ENCODE peak calls at places on chromosomes 11 and 22, in ten cellular contexts. Q is activated T-cell treated with anti-CD3 and anti-CD28 coated beads for 1 hour; T is CD4-positive, alpha-beta memory T cell; X is effector memory CD4-positive, alpha-beta T cell; V is NCI-H1694 treated with DMSO at 0.1 percent for 48 hours; R is activated T-helper 9 cell treated with anti-CD3 and anti-CD28 coated beads, Interleukin-2, amount 50 U/mL, for 16 hours; D is CD8-positive, alpha-beta T cell; I is NCI-H1092 treated with DMSO at 0.1 percent for 48 hours; L is amniotic stem cell; G is dermis blood vessel endothelial cell. C is an unnamed sample.

GRCh38 chr11:105641433-105641832 is 31.6 kb downstream of the GRIA4 start:
- DNase-seq in Q (no peak), T (no peak), X (no peak), V (no peak), R (no peak), D (no peak), I (no peak), L (no peak), G (no peak), C (no peak)

GRCh38 chr11:18013790-18014507 is 1.1 kb upstream of the SERGEF start:
- DNase-seq in Q (no peak), T (no peak), X (no peak), V (no peak), R (no peak), D (no peak), I (peak; percentile 62), L (no peak), G (no peak), C (no peak)

GRCh38 chr11:36452231-36452630 is 57.8 kb downstream of the TRAF6 start:
- DNase-seq in Q (no peak), T (no peak), X (no peak), V (no peak), R (no peak), D (no peak), I (no peak), L (no peak), G (no peak), C (no peak)

GRCh38 chr11:11856638-11857037 is 14.9 kb downstream of the USP47 start:
- DNase-seq in Q (no peak), T (peak; percentile 38), X (no peak), V (no peak), R (no peak), D (no peak), I (no peak), L (no peak), G (no peak), C (no peak)

GRCh38 chr22:31337178-31337577 is 9.0 kb downstream of the PATZ1 start:
- DNase-seq in Q (no peak), T (no peak), X (no peak), V (no peak), R (no peak), D (no peak), I (no peak), L (no peak), G (no peak), C (no peak)

GRCh38 chr11:97092823-97093222 is 703.0 kb downstream of the JRKL start:
- DNase-seq in Q (no peak), T (no peak), X (no peak), V (no peak), R (no peak), D (no peak), I (no peak), L (no peak), G (no peak), C (no peak)

GRCh38 chr11:119863811-119864601 is 135.0 kb upstream of the NECTIN1 start:
- DNase-seq in Q (no peak), T (no peak), X (no peak), V (no peak), R (no peak), D (no peak), I (peak; percentile 44), L (no peak), G (no peak), C (no peak)

GRCh38 chr11:96340555-96340885 is 2.5 kb downstream of the MAML2 start:
- DNase-seq in Q (no peak), T (no peak), X (no peak), V (no peak), R (no peak), D (no peak), I (no peak), L (no peak), G (no peak), C (no peak)

GRCh38 chr11:17207317-17208256 is at the start of gene PIK3C2A:
- DNase-seq in Q (peak; percentile 92), T (peak; percentile 90), X (peak; percentile 85), V (peak; percentile 69), R (peak; percentile 92), D (peak; percentile 93), I (peak; percentile 92), L (peak; percentile 96), G (peak; percentile 97), C (peak; percentile 96)

GRCh38 chr22:37001826-37002225 is 17.4 kb downstream of the TST start:
- DNase-seq in Q (no peak), T (no peak), X (no peak), V (no peak), R (no peak), D (no peak), I (no peak), L (no peak), G (no peak), C (no peak)

GRCh38 chr11:113468666-113469345 is 6.4 kb downstream of the DRD2 start:
- DNase-seq in Q (no peak), T (no peak), X (no peak), V (no peak), R (no peak), D (no peak), I (no peak), L (no peak), G (no peak), C (no peak)

GRCh38 chr22:42452916-42453315 is 20.7 kb upstream of the NFAM1 start:
- DNase-seq in Q (no peak), T (no peak), X (no peak), V (no peak), R (no peak), D (no peak), I (no peak), L (no peak), G (no peak), C (no peak)

GRCh38 chr11:55726715-55727324 is 46.4 kb upstream of the OR5D13 start:
- DNase-seq in Q (no peak), T (no peak), X (no peak), V (no peak), R (no peak), D (no peak), I (no peak), L (no peak), G (no peak), C (no peak)

GRCh38 chr22:42462016-42462415 is 29.8 kb upstream of the NFAM1 start:
- DNase-seq in Q (no peak), T (no peak), X (no peak), V (no peak), R (no peak), D (no peak), I (peak; percentile 27), L (no peak), G (no peak), C (no peak)

GRCh38 chr11:27287205-27287604 is 75.8 kb downstream of the CCDC34 start:
- DNase-seq in Q (no peak), T (no peak), X (no peak), V (no peak), R (no peak), D (no peak), I (no peak), L (no peak), G (peak; percentile 6), C (no peak)

GRCh38 chr11:30314625-30315024 is 8.3 kb upstream of the ARL14EP start:
- DNase-seq in Q (no peak), T (no peak), X (no peak), V (no peak), R (no peak), D (no peak), I (no peak), L (no peak), G (peak; percentile 17), C (no peak)

GRCh38 chr22:45998638-45999378 is 21.8 kb upstream of the WNT7B start:
- DNase-seq in Q (no peak), T (no peak), X (no peak), V (no peak), R (no peak), D (peak; percentile 9), I (no peak), L (no peak), G (no peak), C (no peak)

GRCh38 chr11:131428853-131429252 is 58.4 kb downstream of the NTM start:
- DNase-seq in Q (no peak), T (no peak), X (no peak), V (no peak), R (no peak), D (no peak), I (no peak), L (no peak), G (no peak), C (no peak)

GRCh38 chr11:118622376-118623290 is 15.2 kb downstream of the PHLDB1 start:
- DNase-seq in Q (no peak), T (no peak), X (no peak), V (no peak), R (no peak), D (no peak), I (peak; percentile 25), L (peak; percentile 46), G (peak; percentile 55), C (peak; percentile 88)

GRCh38 chr11:74470526-74470925 is 3.2 kb upstream of the KCNE3 start:
- DNase-seq in Q (no peak), T (no peak), X (no peak), V (peak; percentile 68), R (no peak), D (no peak), I (peak; percentile 75), L (no peak), G (no peak), C (no peak)

GRCh38 chr11:3073029-3073435 is 15.8 kb upstream of the CARS1 start:
- DNase-seq in Q (no peak), T (no peak), X (no peak), V (no peak), R (no peak), D (no peak), I (peak; percentile 8), L (peak; percentile 73), G (peak; percentile 95), C (no peak)

GRCh38 chr22:42116848-42117424 is 13.7 kb downstream of the CYP2D6 start:
- DNase-seq in Q (no peak), T (no peak), X (no peak), V (no peak), R (no peak), D (no peak), I (no peak), L (no peak), G (peak; percentile 24), C (peak; percentile 67)

GRCh38 chr11:72918825-72919224 is 104.6 kb downstream of the ATG16L2 start:
- DNase-seq in Q (no peak), T (no peak), X (no peak), V (no peak), R (no peak), D (no peak), I (no peak), L (no peak), G (no peak), C (no peak)

GRCh38 chr11:72144807-72145565 is 9.5 kb downstream of the FOLR3 start:
- DNase-seq in Q (no peak), T (no peak), X (no peak), V (no peak), R (no peak), D (no peak), I (no peak), L (peak; percentile 41), G (no peak), C (no peak)

GRCh38 chr11:130918081-130918480 is 1.8 kb upstream of the SNX19 start:
- DNase-seq in Q (no peak), T (no peak), X (no peak), V (no peak), R (no peak), D (no peak), I (no peak), L (no peak), G (no peak), C (no peak)

GRCh38 chr11:68047437-68048290 is 8.8 kb downstream of the TCIRG1 start:
- DNase-seq in Q (no peak), T (no peak), X (no peak), V (no peak), R (no peak), D (no peak), I (no peak), L (no peak), G (no peak), C (no peak)

GRCh38 chr22:19429950-19430889 is 1.3 kb downstream of the HIRA start:
- DNase-seq in Q (peak; percentile 22), T (peak; percentile 37), X (no peak), V (no peak), R (no peak), D (peak; percentile 67), I (no peak), L (no peak), G (peak; percentile 30), C (no peak)

GRCh38 chr11:87535513-87535912 is 497.8 kb downstream of the TMEM135 start:
- DNase-seq in Q (no peak), T (no peak), X (no peak), V (no peak), R (no peak), D (no peak), I (no peak), L (no peak), G (no peak), C (no peak)

C was measured in psoas muscle.